ENCODE peak calls at places on chromosomes 4 and X, in seven cellular contexts. X is H1, Z is HepG2, G is SK-N-SH, D is GM12878, H is HCT116, I is K562. B is an unnamed sample.

GRCh38 chrX:72573158-72573511 is 492 bp upstream of the HDAC8 start:
- DNase-seq in X (no peak), Z (no peak), G (no peak), D (no peak), H (no peak), I (no peak), B (no peak)

GRCh38 chr4:88017516-88018302 is 10.3 kb downstream of the PKD2 start:
- DNase-seq in X (no peak), Z (no peak), G (no peak), D (no peak), H (no peak), I (no peak), B (no peak)

GRCh38 chr4:112889619-112890294 is 159.7 kb upstream of the ANK2 start:
- DNase-seq in X (no peak), Z (no peak), G (no peak), D (peak; percentile 23), H (no peak), I (no peak), B (no peak)

GRCh38 chrX:31543565-31544125 is 471.8 kb upstream of the FTHL17 start:
- DNase-seq in X (no peak), Z (no peak), G (no peak), D (no peak), H (no peak), I (no peak), B (no peak)

GRCh38 chrX:106802388-106803275 is at the start of gene TBC1D8B:
- DNase-seq in X (peak; percentile 55), Z (peak; percentile 89), G (peak; percentile 14), D (peak; percentile 50), H (peak; percentile 86), I (peak; percentile 37), B (peak; percentile 7)

GRCh38 chrX:72078411-72078810 is 53.3 kb downstream of the RTL5 start:
- DNase-seq in X (no peak), Z (no peak), G (no peak), D (no peak), H (no peak), I (no peak), B (no peak)

GRCh38 chrX:119667111-119667928 is 25.6 kb downstream of the SEPTIN6 start:
- DNase-seq in X (no peak), Z (no peak), G (peak; percentile 39), D (no peak), H (no peak), I (no peak), B (no peak)

GRCh38 chrX:129738466-129739308 is at the start of gene XPNPEP2:
- DNase-seq in X (no peak), Z (no peak), G (peak; percentile 79), D (no peak), H (no peak), I (no peak), B (no peak)

GRCh38 chrX:65985922-65986588 is 53.8 kb downstream of the VSIG4 start:
- DNase-seq in X (no peak), Z (peak; percentile 18), G (peak; percentile 15), D (peak; percentile 55), H (peak; percentile 57), I (peak; percentile 70), B (peak; percentile 5)

GRCh38 chr4:100421356-100421978 is 96.4 kb downstream of the EMCN start:
- DNase-seq in X (no peak), Z (peak; percentile 7), G (peak; percentile 11), D (no peak), H (peak; percentile 51), I (no peak), B (peak; percentile 48)

GRCh38 chr4:173332963-173333657 is 1.0 kb downstream of the HMGB2 start:
- DNase-seq in X (no peak), Z (no peak), G (no peak), D (no peak), H (no peak), I (no peak), B (peak; percentile 28)

GRCh38 chr4:7591409-7592063 is 156.8 kb upstream of the PSAPL1 start:
- DNase-seq in X (no peak), Z (no peak), G (no peak), D (no peak), H (no peak), I (no peak), B (no peak)

GRCh38 chr4:163554870-163555465 is 60.5 kb downstream of the TMA16 start:
- DNase-seq in X (no peak), Z (no peak), G (peak; percentile 23), D (no peak), H (no peak), I (no peak), B (no peak)

GRCh38 chr4:145618912-145619638 is at the start of gene MMAA:
- DNase-seq in X (peak; percentile 95), Z (peak; percentile 83), G (peak; percentile 98), D (peak; percentile 75), H (peak; percentile 82), I (peak; percentile 96), B (peak; percentile 91)

GRCh38 chrX:49270249-49270921 is 792 bp downstream of the PPP1R3F start:
- DNase-seq in X (peak; percentile 42), Z (no peak), G (peak; percentile 42), D (no peak), H (no peak), I (no peak), B (no peak)

GRCh38 chr4:121777625-121778024 is 12.7 kb upstream of the SMIM43 start:
- DNase-seq in X (no peak), Z (no peak), G (no peak), D (no peak), H (no peak), I (no peak), B (no peak)

GRCh38 chr4:54056360-54056759 is 8.0 kb downstream of the CHIC2 start:
- DNase-seq in X (no peak), Z (no peak), G (no peak), D (no peak), H (no peak), I (no peak), B (no peak)

GRCh38 chr4:4697584-4697983 is 155.7 kb upstream of the STX18 start:
- DNase-seq in X (no peak), Z (no peak), G (no peak), D (no peak), H (no peak), I (no peak), B (no peak)

GRCh38 chr4:139131209-139131870 is 45.7 kb downstream of the ELF2 start:
- DNase-seq in X (no peak), Z (no peak), G (no peak), D (no peak), H (no peak), I (no peak), B (no peak)

GRCh38 chr4:101784957-101785356 is 5.6 kb upstream of the BANK1 start:
- DNase-seq in X (no peak), Z (no peak), G (no peak), D (no peak), H (no peak), I (no peak), B (no peak)

GRCh38 chrX:47181301-47181700 is 12.3 kb upstream of the UBA1 start:
- DNase-seq in X (no peak), Z (no peak), G (no peak), D (no peak), H (no peak), I (no peak), B (no peak)
- TF ChIP-seq JUND in X (no peak), Z (no peak), G (no peak), D (no peak), H (no peak), I (no peak), B (no peak)

GRCh38 chr4:8739357-8739756 is 132.3 kb downstream of the HMX1 start:
- DNase-seq in X (no peak), Z (no peak), G (no peak), D (no peak), H (no peak), I (no peak), B (no peak)

GRCh38 chr4:8739820-8740665 is 131.6 kb downstream of the HMX1 start:
- DNase-seq in X (no peak), Z (no peak), G (peak; percentile 24), D (no peak), H (no peak), I (no peak), B (no peak)

GRCh38 chr4:8741513-8742226 is 130.0 kb downstream of the HMX1 start:
- DNase-seq in X (peak; percentile 26), Z (no peak), G (peak; percentile 11), D (no peak), H (no peak), I (no peak), B (no peak)

GRCh38 chr4:8742546-8742945 is 129.1 kb downstream of the HMX1 start:
- DNase-seq in X (no peak), Z (no peak), G (no peak), D (no peak), H (no peak), I (no peak), B (no peak)

GRCh38 chr4:8740666-8741395 is 130.8 kb downstream of the HMX1 start:
- DNase-seq in X (no peak), Z (no peak), G (peak; percentile 19), D (no peak), H (no peak), I (no peak), B (no peak)
- TF ChIP-seq JUND in X (no peak), Z (no peak), G (no peak), D (no peak), H (no peak), I (no peak), B (no peak)

GRCh38 chrX:13381514-13381913 is 61.7 kb upstream of the ATXN3L start:
- DNase-seq in X (no peak), Z (no peak), G (no peak), D (no peak), H (no peak), I (no peak), B (no peak)
- TF ChIP-seq JUND in X (no peak), Z (no peak), G (peak; percentile 57), D (no peak), H (no peak), I (no peak), B (no peak)

GRCh38 chrX:43840265-43840664 is 42.0 kb downstream of the MAOB start:
- DNase-seq in X (no peak), Z (no peak), G (no peak), D (no peak), H (no peak), I (no peak), B (no peak)

GRCh38 chrX:43835557-43835956 is 46.7 kb downstream of the MAOB start:
- DNase-seq in X (no peak), Z (no peak), G (no peak), D (no peak), H (no peak), I (no peak), B (no peak)

DNA sequence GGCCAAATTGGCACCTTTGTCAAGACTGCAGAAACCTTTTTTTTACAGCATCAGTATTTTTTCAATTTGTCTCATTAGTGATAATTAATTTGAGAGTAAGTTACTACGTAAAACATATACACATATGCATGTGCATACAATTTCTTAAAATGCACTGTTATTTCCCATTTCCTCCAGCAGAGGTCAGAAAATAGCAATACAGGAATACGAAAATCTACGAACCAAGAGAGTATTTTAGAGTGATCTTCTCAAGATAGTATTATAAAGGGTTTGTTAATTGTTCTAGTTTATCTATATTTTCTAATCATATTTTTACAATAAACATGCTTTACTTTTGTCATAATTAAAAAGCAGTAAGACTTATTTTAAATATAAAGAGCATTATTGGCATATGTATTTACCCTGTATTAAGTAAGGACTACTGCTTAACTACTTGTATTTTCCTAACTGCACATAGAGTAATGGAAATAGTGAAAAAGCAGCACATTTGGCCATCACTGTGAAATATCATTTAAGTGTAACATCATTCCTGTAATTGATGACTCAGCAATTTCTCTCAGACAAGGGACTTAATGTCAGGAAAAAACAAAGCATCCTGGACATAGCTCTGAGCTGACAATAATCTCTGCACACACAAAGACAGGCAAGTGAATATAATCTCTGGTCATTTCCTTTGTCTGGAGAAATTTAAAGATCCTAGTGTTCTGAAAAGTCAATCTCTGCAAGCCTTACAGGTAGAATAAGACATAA is 45.6 kb downstream of the MAOB start:
- DNase-seq in X (no peak), Z (peak; percentile 12), G (peak; percentile 12), D (no peak), H (peak; percentile 7), I (peak; percentile 7), B (peak; percentile 48)
- TF ChIP-seq JUND in X (no peak), Z (no peak), G (no peak), D (no peak), H (no peak), I (no peak), B (no peak)